ENCODE peak calls at places on chromosomes 1 and 21, in nine cellular contexts. One of them, this sample, is unnamed.
A peak's percentile ranks its signal among the peaks of the same experiment; 100 is the strongest.

GRCh38 chr1:110877776-110878175 is 4.8 kb downstream of the CD53 start:
- DNase-seq in CD8-positive, alpha-beta T cell: no peak
- DNase-seq in psoas muscle: no peak
- DNase-seq in heart right ventricle: no peak
- DNase-seq in esophagus muscularis mucosa: no peak
- DNase-seq in adrenal gland: no peak
- DNase-seq in astrocyte of the spinal cord: no peak
- DNase-seq in NB4: no peak
- DNase-seq in activated CD8-positive, alpha-beta T cell treated with anti-CD3 and anti-CD28 coated beads for 36 hours: no peak
- DNase-seq in this sample: no peak

GRCh38 chr1:150477320-150477719 is 9.9 kb upstream of the TARS2 start:
- DNase-seq in NB4: no peak
- DNase-seq in activated CD8-positive, alpha-beta T cell treated with anti-CD3 and anti-CD28 coated beads for 36 hours: no peak
- DNase-seq in adrenal gland: no peak
- DNase-seq in astrocyte of the spinal cord: no peak
- DNase-seq in psoas muscle: peak; percentile 26
- DNase-seq in CD8-positive, alpha-beta T cell: no peak
- DNase-seq in heart right ventricle: peak; percentile 20
- DNase-seq in esophagus muscularis mucosa: no peak
- DNase-seq in this sample: no peak

GRCh38 chr1:60679524-60679923 is 402.8 kb upstream of the NFIA start:
- DNase-seq in NB4: no peak
- DNase-seq in astrocyte of the spinal cord: no peak
- DNase-seq in adrenal gland: no peak
- DNase-seq in psoas muscle: no peak
- DNase-seq in heart right ventricle: no peak
- DNase-seq in CD8-positive, alpha-beta T cell: no peak
- DNase-seq in esophagus muscularis mucosa: no peak
- DNase-seq in activated CD8-positive, alpha-beta T cell treated with anti-CD3 and anti-CD28 coated beads for 36 hours: no peak
- DNase-seq in this sample: no peak

GRCh38 chr1:227961651-227962050 is 13.9 kb upstream of the WNT9A start:
- DNase-seq in esophagus muscularis mucosa: peak; percentile 75
- DNase-seq in adrenal gland: no peak
- DNase-seq in CD8-positive, alpha-beta T cell: no peak
- DNase-seq in heart right ventricle: no peak
- DNase-seq in NB4: peak; percentile 87
- DNase-seq in psoas muscle: no peak
- DNase-seq in astrocyte of the spinal cord: no peak
- DNase-seq in activated CD8-positive, alpha-beta T cell treated with anti-CD3 and anti-CD28 coated beads for 36 hours: no peak
- DNase-seq in this sample: no peak

GRCh38 chr1:182249201-182249676 is 142.4 kb downstream of the GLUL start:
- DNase-seq in astrocyte of the spinal cord: no peak
- DNase-seq in adrenal gland: no peak
- DNase-seq in NB4: no peak
- DNase-seq in activated CD8-positive, alpha-beta T cell treated with anti-CD3 and anti-CD28 coated beads for 36 hours: peak; percentile 44
- DNase-seq in CD8-positive, alpha-beta T cell: no peak
- DNase-seq in psoas muscle: no peak
- DNase-seq in esophagus muscularis mucosa: no peak
- DNase-seq in heart right ventricle: no peak
- DNase-seq in this sample: peak; percentile 46

GRCh38 chr1:81446006-81446669 is 354.6 kb upstream of the ADGRL2 start:
- DNase-seq in esophagus muscularis mucosa: no peak
- DNase-seq in heart right ventricle: no peak
- DNase-seq in activated CD8-positive, alpha-beta T cell treated with anti-CD3 and anti-CD28 coated beads for 36 hours: no peak
- DNase-seq in CD8-positive, alpha-beta T cell: no peak
- DNase-seq in astrocyte of the spinal cord: no peak
- DNase-seq in adrenal gland: no peak
- DNase-seq in NB4: no peak
- DNase-seq in psoas muscle: no peak
- DNase-seq in this sample: no peak

GRCh38 chr1:13788795-13789194 is 88.8 kb downstream of the PRDM2 start:
- DNase-seq in CD8-positive, alpha-beta T cell: no peak
- DNase-seq in astrocyte of the spinal cord: no peak
- DNase-seq in heart right ventricle: no peak
- DNase-seq in adrenal gland: no peak
- DNase-seq in NB4: no peak
- DNase-seq in activated CD8-positive, alpha-beta T cell treated with anti-CD3 and anti-CD28 coated beads for 36 hours: no peak
- DNase-seq in esophagus muscularis mucosa: no peak
- DNase-seq in psoas muscle: no peak
- DNase-seq in this sample: no peak

GRCh38 chr1:9201421-9202239 is 32.9 kb upstream of the H6PD start:
- DNase-seq in NB4: peak; percentile 55
- DNase-seq in CD8-positive, alpha-beta T cell: no peak
- DNase-seq in heart right ventricle: peak; percentile 12
- DNase-seq in adrenal gland: no peak
- DNase-seq in astrocyte of the spinal cord: peak; percentile 62
- DNase-seq in activated CD8-positive, alpha-beta T cell treated with anti-CD3 and anti-CD28 coated beads for 36 hours: peak; percentile 24
- DNase-seq in esophagus muscularis mucosa: no peak
- DNase-seq in psoas muscle: peak; percentile 54
- DNase-seq in this sample: no peak

GRCh38 chr1:183148599-183148998 is 37.5 kb upstream of the LAMC2 start:
- DNase-seq in NB4: no peak
- DNase-seq in activated CD8-positive, alpha-beta T cell treated with anti-CD3 and anti-CD28 coated beads for 36 hours: no peak
- DNase-seq in CD8-positive, alpha-beta T cell: no peak
- DNase-seq in esophagus muscularis mucosa: no peak
- DNase-seq in heart right ventricle: no peak
- DNase-seq in psoas muscle: no peak
- DNase-seq in adrenal gland: no peak
- DNase-seq in astrocyte of the spinal cord: peak; percentile 49
- DNase-seq in this sample: no peak

GRCh38 chr1:202247104-202247503 is 53.5 kb downstream of the LGR6 start:
- DNase-seq in activated CD8-positive, alpha-beta T cell treated with anti-CD3 and anti-CD28 coated beads for 36 hours: no peak
- DNase-seq in astrocyte of the spinal cord: no peak
- DNase-seq in NB4: no peak
- DNase-seq in adrenal gland: no peak
- DNase-seq in heart right ventricle: no peak
- DNase-seq in psoas muscle: no peak
- DNase-seq in CD8-positive, alpha-beta T cell: no peak
- DNase-seq in esophagus muscularis mucosa: no peak
- DNase-seq in this sample: no peak

GRCh38 chr21:38958940-38959685 is 153.4 kb downstream of the ETS2 start:
- DNase-seq in psoas muscle: peak; percentile 24
- DNase-seq in esophagus muscularis mucosa: no peak
- DNase-seq in CD8-positive, alpha-beta T cell: no peak
- DNase-seq in activated CD8-positive, alpha-beta T cell treated with anti-CD3 and anti-CD28 coated beads for 36 hours: peak; percentile 38
- DNase-seq in NB4: peak; percentile 67
- DNase-seq in heart right ventricle: peak; percentile 47
- DNase-seq in adrenal gland: no peak
- DNase-seq in astrocyte of the spinal cord: peak; percentile 56
- DNase-seq in this sample: no peak

GRCh38 chr1:54464477-54465146 is 58.4 kb upstream of the SSBP3 start:
- DNase-seq in NB4: peak; percentile 98
- DNase-seq in CD8-positive, alpha-beta T cell: no peak
- DNase-seq in esophagus muscularis mucosa: no peak
- DNase-seq in astrocyte of the spinal cord: no peak
- DNase-seq in heart right ventricle: no peak
- DNase-seq in activated CD8-positive, alpha-beta T cell treated with anti-CD3 and anti-CD28 coated beads for 36 hours: peak; percentile 43
- DNase-seq in psoas muscle: no peak
- DNase-seq in adrenal gland: no peak
- DNase-seq in this sample: no peak

GRCh38 chr1:203181586-203182376 is 4.7 kb downstream of the CHI3L1 start:
- DNase-seq in adrenal gland: no peak
- DNase-seq in astrocyte of the spinal cord: no peak
- DNase-seq in activated CD8-positive, alpha-beta T cell treated with anti-CD3 and anti-CD28 coated beads for 36 hours: no peak
- DNase-seq in NB4: peak; percentile 44
- DNase-seq in psoas muscle: no peak
- DNase-seq in CD8-positive, alpha-beta T cell: no peak
- DNase-seq in heart right ventricle: no peak
- DNase-seq in esophagus muscularis mucosa: no peak
- DNase-seq in this sample: no peak

GRCh38 chr1:116762781-116763115 is 8.5 kb downstream of the CD2 start:
- DNase-seq in heart right ventricle: no peak
- DNase-seq in psoas muscle: no peak
- DNase-seq in adrenal gland: no peak
- DNase-seq in CD8-positive, alpha-beta T cell: no peak
- DNase-seq in astrocyte of the spinal cord: no peak
- DNase-seq in NB4: no peak
- DNase-seq in activated CD8-positive, alpha-beta T cell treated with anti-CD3 and anti-CD28 coated beads for 36 hours: peak; percentile 59
- DNase-seq in esophagus muscularis mucosa: no peak
- DNase-seq in this sample: no peak

GRCh38 chr1:21294266-21295058 is 4.2 kb upstream of the ECE1 start:
- DNase-seq in psoas muscle: no peak
- DNase-seq in esophagus muscularis mucosa: no peak
- DNase-seq in astrocyte of the spinal cord: no peak
- DNase-seq in adrenal gland: peak; percentile 41
- DNase-seq in NB4: peak; percentile 79
- DNase-seq in CD8-positive, alpha-beta T cell: peak; percentile 76
- DNase-seq in activated CD8-positive, alpha-beta T cell treated with anti-CD3 and anti-CD28 coated beads for 36 hours: peak; percentile 95
- DNase-seq in heart right ventricle: no peak
- DNase-seq in this sample: peak; percentile 77

GRCh38 chr21:20968391-20968790 is 29.8 kb upstream of the NCAM2 start:
- DNase-seq in heart right ventricle: no peak
- DNase-seq in activated CD8-positive, alpha-beta T cell treated with anti-CD3 and anti-CD28 coated beads for 36 hours: no peak
- DNase-seq in astrocyte of the spinal cord: peak; percentile 6
- DNase-seq in NB4: no peak
- DNase-seq in CD8-positive, alpha-beta T cell: no peak
- DNase-seq in adrenal gland: no peak
- DNase-seq in psoas muscle: no peak
- DNase-seq in esophagus muscularis mucosa: no peak
- DNase-seq in this sample: no peak

GRCh38 chr21:46662367-46662654 is 26.8 kb downstream of the PRMT2 start:
- DNase-seq in psoas muscle: no peak
- DNase-seq in esophagus muscularis mucosa: no peak
- DNase-seq in astrocyte of the spinal cord: no peak
- DNase-seq in NB4: no peak
- DNase-seq in activated CD8-positive, alpha-beta T cell treated with anti-CD3 and anti-CD28 coated beads for 36 hours: no peak
- DNase-seq in adrenal gland: no peak
- DNase-seq in heart right ventricle: no peak
- DNase-seq in CD8-positive, alpha-beta T cell: no peak
- DNase-seq in this sample: no peak

GRCh38 chr1:65512967-65513777 is 92.7 kb downstream of the LEPR start:
- DNase-seq in heart right ventricle: no peak
- DNase-seq in astrocyte of the spinal cord: peak; percentile 23
- DNase-seq in activated CD8-positive, alpha-beta T cell treated with anti-CD3 and anti-CD28 coated beads for 36 hours: no peak
- DNase-seq in CD8-positive, alpha-beta T cell: no peak
- DNase-seq in psoas muscle: no peak
- DNase-seq in NB4: no peak
- DNase-seq in esophagus muscularis mucosa: no peak
- DNase-seq in adrenal gland: no peak
- DNase-seq in this sample: no peak

GRCh38 chr1:204813522-204813921 is 57.1 kb upstream of the NFASC start:
- DNase-seq in adrenal gland: no peak
- DNase-seq in activated CD8-positive, alpha-beta T cell treated with anti-CD3 and anti-CD28 coated beads for 36 hours: no peak
- DNase-seq in astrocyte of the spinal cord: no peak
- DNase-seq in esophagus muscularis mucosa: no peak
- DNase-seq in NB4: no peak
- DNase-seq in CD8-positive, alpha-beta T cell: no peak
- DNase-seq in heart right ventricle: no peak
- DNase-seq in psoas muscle: no peak
- DNase-seq in this sample: no peak
- TF ChIP-seq CTCF in adrenal gland: no peak
- TF ChIP-seq CTCF in activated CD8-positive, alpha-beta T cell treated with anti-CD3 and anti-CD28 coated beads for 36 hours: no peak
- TF ChIP-seq CTCF in astrocyte of the spinal cord: no peak
- TF ChIP-seq CTCF in esophagus muscularis mucosa: no peak
- TF ChIP-seq CTCF in NB4: no peak
- TF ChIP-seq CTCF in CD8-positive, alpha-beta T cell: no peak
- TF ChIP-seq CTCF in heart right ventricle: no peak
- TF ChIP-seq CTCF in psoas muscle: no peak
- TF ChIP-seq CTCF in this sample: no peak

GRCh38 chr1:78607944-78608343 is 12.3 kb upstream of the IFI44L start:
- DNase-seq in adrenal gland: no peak
- DNase-seq in CD8-positive, alpha-beta T cell: no peak
- DNase-seq in esophagus muscularis mucosa: no peak
- DNase-seq in astrocyte of the spinal cord: no peak
- DNase-seq in activated CD8-positive, alpha-beta T cell treated with anti-CD3 and anti-CD28 coated beads for 36 hours: no peak
- DNase-seq in heart right ventricle: no peak
- DNase-seq in psoas muscle: no peak
- DNase-seq in NB4: no peak
- DNase-seq in this sample: no peak

GRCh38 chr1:78604643-78605042 is 15.6 kb upstream of the IFI44L start:
- DNase-seq in NB4: no peak
- DNase-seq in psoas muscle: no peak
- DNase-seq in CD8-positive, alpha-beta T cell: no peak
- DNase-seq in astrocyte of the spinal cord: no peak
- DNase-seq in activated CD8-positive, alpha-beta T cell treated with anti-CD3 and anti-CD28 coated beads for 36 hours: no peak
- DNase-seq in adrenal gland: no peak
- DNase-seq in esophagus muscularis mucosa: no peak
- DNase-seq in heart right ventricle: no peak
- DNase-seq in this sample: no peak

GRCh38 chr1:78606274-78606673 is 14.0 kb upstream of the IFI44L start:
- DNase-seq in CD8-positive, alpha-beta T cell: no peak
- DNase-seq in psoas muscle: no peak
- DNase-seq in heart right ventricle: no peak
- DNase-seq in NB4: no peak
- DNase-seq in adrenal gland: no peak
- DNase-seq in esophagus muscularis mucosa: no peak
- DNase-seq in activated CD8-positive, alpha-beta T cell treated with anti-CD3 and anti-CD28 coated beads for 36 hours: no peak
- DNase-seq in astrocyte of the spinal cord: no peak
- DNase-seq in this sample: no peak

GRCh38 chr1:78603206-78603605 is 17.0 kb upstream of the IFI44L start:
- DNase-seq in adrenal gland: no peak
- DNase-seq in esophagus muscularis mucosa: no peak
- DNase-seq in psoas muscle: no peak
- DNase-seq in NB4: no peak
- DNase-seq in CD8-positive, alpha-beta T cell: no peak
- DNase-seq in activated CD8-positive, alpha-beta T cell treated with anti-CD3 and anti-CD28 coated beads for 36 hours: no peak
- DNase-seq in heart right ventricle: no peak
- DNase-seq in astrocyte of the spinal cord: peak; percentile 12
- DNase-seq in this sample: no peak

GRCh38 chr1:78607334-78607927 is 12.8 kb upstream of the IFI44L start:
- DNase-seq in CD8-positive, alpha-beta T cell: no peak
- DNase-seq in activated CD8-positive, alpha-beta T cell treated with anti-CD3 and anti-CD28 coated beads for 36 hours: no peak
- DNase-seq in heart right ventricle: no peak
- DNase-seq in psoas muscle: no peak
- DNase-seq in adrenal gland: no peak
- DNase-seq in esophagus muscularis mucosa: no peak
- DNase-seq in NB4: peak; percentile 23
- DNase-seq in astrocyte of the spinal cord: peak; percentile 61
- DNase-seq in this sample: peak; percentile 3
- TF ChIP-seq CTCF in CD8-positive, alpha-beta T cell: peak; percentile 20
- TF ChIP-seq CTCF in activated CD8-positive, alpha-beta T cell treated with anti-CD3 and anti-CD28 coated beads for 36 hours: peak; percentile 62
- TF ChIP-seq CTCF in heart right ventricle: peak; percentile 52
- TF ChIP-seq CTCF in psoas muscle: peak; percentile 40
- TF ChIP-seq CTCF in adrenal gland: peak; percentile 76
- TF ChIP-seq CTCF in esophagus muscularis mucosa: peak; percentile 64
- TF ChIP-seq CTCF in NB4: no peak
- TF ChIP-seq CTCF in astrocyte of the spinal cord: peak; percentile 39
- TF ChIP-seq CTCF in this sample: peak; percentile 40

GRCh38 chr1:244324176-244324883 is 127.4 kb downstream of the ADSS2 start:
- DNase-seq in esophagus muscularis mucosa: no peak
- DNase-seq in heart right ventricle: no peak
- DNase-seq in NB4: no peak
- DNase-seq in activated CD8-positive, alpha-beta T cell treated with anti-CD3 and anti-CD28 coated beads for 36 hours: no peak
- DNase-seq in psoas muscle: no peak
- DNase-seq in CD8-positive, alpha-beta T cell: no peak
- DNase-seq in astrocyte of the spinal cord: no peak
- DNase-seq in adrenal gland: no peak
- DNase-seq in this sample: no peak
- TF ChIP-seq CTCF in esophagus muscularis mucosa: no peak
- TF ChIP-seq CTCF in heart right ventricle: no peak
- TF ChIP-seq CTCF in NB4: no peak
- TF ChIP-seq CTCF in activated CD8-positive, alpha-beta T cell treated with anti-CD3 and anti-CD28 coated beads for 36 hours: no peak
- TF ChIP-seq CTCF in psoas muscle: no peak
- TF ChIP-seq CTCF in CD8-positive, alpha-beta T cell: no peak
- TF ChIP-seq CTCF in astrocyte of the spinal cord: no peak
- TF ChIP-seq CTCF in adrenal gland: no peak
- TF ChIP-seq CTCF in this sample: no peak

GRCh38 chr1:63593887-63594617 is 841 bp downstream of the PGM1 start:
- DNase-seq in NB4: peak; percentile 88
- DNase-seq in esophagus muscularis mucosa: no peak
- DNase-seq in CD8-positive, alpha-beta T cell: peak; percentile 54
- DNase-seq in astrocyte of the spinal cord: peak; percentile 25
- DNase-seq in psoas muscle: peak; percentile 82
- DNase-seq in activated CD8-positive, alpha-beta T cell treated with anti-CD3 and anti-CD28 coated beads for 36 hours: peak; percentile 90
- DNase-seq in heart right ventricle: peak; percentile 77
- DNase-seq in adrenal gland: peak; percentile 74
- DNase-seq in this sample: peak; percentile 59
- TF ChIP-seq CTCF in NB4: peak; percentile 1
- TF ChIP-seq CTCF in esophagus muscularis mucosa: no peak
- TF ChIP-seq CTCF in CD8-positive, alpha-beta T cell: no peak
- TF ChIP-seq CTCF in astrocyte of the spinal cord: no peak
- TF ChIP-seq CTCF in psoas muscle: no peak
- TF ChIP-seq CTCF in activated CD8-positive, alpha-beta T cell treated with anti-CD3 and anti-CD28 coated beads for 36 hours: no peak
- TF ChIP-seq CTCF in heart right ventricle: no peak
- TF ChIP-seq CTCF in adrenal gland: no peak
- TF ChIP-seq CTCF in this sample: no peak

This sample was measured in GM13977.